ENCODE peak calls at places on chromosomes 16 and 17, in ten cellular contexts. I is cardiac muscle cell, P is endothelial cell, Y is hepatocyte, B is AG10803, X is HFF-Myc, W is astrocyte of the spinal cord, C is GM06990, T is MM.1S, V is body of pancreas. D is an unnamed sample.

GRCh38 chr16:24975428-24975889 is 39.7 kb downstream of the ARHGAP17 start:
- DNase-seq in I (peak), P (no peak), Y (peak), B (peak), X (no peak), W (no peak), C (peak), T (no peak), V (no peak), D (no peak)

GRCh38 chr16:85031451-85031850 is 3.9 kb downstream of the KIAA0513 start:
- DNase-seq in I (no peak), P (no peak), Y (no peak), B (no peak), X (no peak), W (no peak), C (no peak), T (no peak), V (no peak), D (no peak)

GRCh38 chr16:84532299-84532724 is 27.9 kb upstream of the MEAK7 start:
- DNase-seq in I (peak), P (peak), Y (peak), B (peak), X (peak), W (peak), C (no peak), T (no peak), V (peak), D (peak)

GRCh38 chr16:69365901-69366300 is 14.3 kb upstream of the TMED6 start:
- DNase-seq in I (no peak), P (no peak), Y (no peak), B (no peak), X (no peak), W (no peak), C (no peak), T (no peak), V (no peak), D (no peak)

GRCh38 chr16:17972460-17972943 is 364.0 kb downstream of the NPIPA8 start:
- DNase-seq in I (no peak), P (no peak), Y (no peak), B (peak), X (no peak), W (no peak), C (no peak), T (no peak), V (no peak), D (no peak)

GRCh38 chr16:81224836-81225235 is 13.7 kb upstream of the BCO1 start:
- DNase-seq in I (no peak), P (no peak), Y (no peak), B (no peak), X (no peak), W (no peak), C (no peak), T (no peak), V (no peak), D (no peak)

GRCh38 chr17:79294459-79295071 is 219.9 kb downstream of the ENGASE start:
- DNase-seq in I (peak), P (peak), Y (peak), B (peak), X (peak), W (peak), C (peak), T (peak), V (peak), D (peak)

GRCh38 chr16:24851700-24852099 is 5.9 kb downstream of the SLC5A11 start:
- DNase-seq in I (peak), P (no peak), Y (no peak), B (no peak), X (no peak), W (peak), C (no peak), T (no peak), V (no peak), D (no peak)

GRCh38 chr17:77402159-77402731 is 261.5 kb downstream of the SEC14L1 start:
- DNase-seq in I (no peak), P (no peak), Y (no peak), B (no peak), X (no peak), W (no peak), C (no peak), T (no peak), V (no peak), D (no peak)

GRCh38 chr17:75869282-75870141 is 8.9 kb downstream of the TRIM47 start:
- DNase-seq in I (peak), P (no peak), Y (no peak), B (peak), X (no peak), W (peak), C (no peak), T (no peak), V (no peak), D (no peak)

GRCh38 chr16:28267356-28267755 is 25.0 kb upstream of the SBK1 start:
- DNase-seq in I (no peak), P (no peak), Y (no peak), B (no peak), X (no peak), W (no peak), C (no peak), T (no peak), V (no peak), D (no peak)

GRCh38 chr16:69073181-69073669 is 32.2 kb upstream of the HAS3 start:
- DNase-seq in I (peak), P (no peak), Y (peak), B (peak), X (peak), W (peak), C (no peak), T (no peak), V (no peak), D (no peak)

GRCh38 chr16:25100511-25100910 is 11.0 kb upstream of the LCMT1 start:
- DNase-seq in I (no peak), P (no peak), Y (no peak), B (no peak), X (no peak), W (no peak), C (no peak), T (no peak), V (no peak), D (no peak)

GRCh38 chr16:30010817-30011504 is at the start of gene DOC2A:
- DNase-seq in I (no peak), P (peak), Y (peak), B (no peak), X (no peak), W (no peak), C (no peak), T (no peak), V (no peak), D (peak)

GRCh38 chr16:78127130-78127529 is 27.7 kb downstream of the WWOX start:
- DNase-seq in I (peak), P (no peak), Y (no peak), B (peak), X (no peak), W (peak), C (no peak), T (no peak), V (no peak), D (no peak)

GRCh38 chr17:80261159-80261894 is 675 bp downstream of the RNF213 start:
- DNase-seq in I (peak), P (peak), Y (peak), B (peak), X (peak), W (peak), C (peak), T (peak), V (peak), D (peak)

GRCh38 chr16:68128577-68129305 is 43.6 kb downstream of the NFATC3 start:
- DNase-seq in I (peak), P (no peak), Y (no peak), B (peak), X (no peak), W (peak), C (no peak), T (no peak), V (no peak), D (no peak)

GRCh38 chr16:8644513-8645140 is 23.1 kb downstream of the METTL22 start:
- DNase-seq in I (no peak), P (no peak), Y (no peak), B (no peak), X (no peak), W (no peak), C (no peak), T (no peak), V (no peak), D (no peak)
- TF ChIP-seq CTCF in I (no peak), P (no peak), Y (no peak), B (no peak), X (no peak), W (no peak), C (no peak), T (no peak), V (no peak), D (no peak)

GRCh38 chr17:82713015-82713723 is 3.3 kb upstream of the FN3KRP start:
- DNase-seq in I (no peak), P (no peak), Y (no peak), B (no peak), X (no peak), W (no peak), C (no peak), T (no peak), V (no peak), D (no peak)
- TF ChIP-seq CTCF in I (no peak), P (no peak), Y (no peak), B (no peak), X (no peak), W (no peak), C (no peak), T (no peak), V (no peak), D (no peak)

DNA sequence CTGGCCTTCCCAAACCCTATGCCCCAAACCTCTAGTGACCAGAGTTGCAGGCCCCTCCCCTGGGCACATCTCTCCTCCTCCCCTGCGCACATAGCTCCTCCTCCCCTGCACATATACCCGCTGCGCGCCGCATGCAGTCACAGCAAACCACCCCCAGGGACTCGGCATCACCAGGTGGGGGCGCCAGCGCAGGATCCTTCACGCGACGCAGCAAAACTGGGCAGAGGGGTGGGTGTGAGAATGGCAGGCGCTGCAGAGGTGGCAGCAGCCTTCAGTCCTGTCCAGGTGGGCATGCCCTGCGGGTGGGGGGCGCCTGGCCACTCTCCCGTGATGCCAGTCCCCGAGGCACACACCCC is 5.6 kb downstream of the CORO6 start:
- DNase-seq in I (peak), P (peak), Y (peak), B (peak), X (no peak), W (peak), C (peak), T (peak), V (peak), D (peak)
- TF ChIP-seq CTCF in I (peak), P (peak), Y (peak), B (peak), X (peak), W (peak), C (peak), T (peak), V (peak), D (peak)

GRCh38 chr16:58128721-58129096 is 472 bp downstream of the CFAP20 start:
- DNase-seq in I (no peak), P (peak), Y (peak), B (no peak), X (no peak), W (no peak), C (no peak), T (peak), V (peak), D (no peak)

GRCh38 chr16:58128181-58128631 is 975 bp downstream of the CFAP20 start:
- DNase-seq in I (no peak), P (no peak), Y (no peak), B (peak), X (no peak), W (no peak), C (no peak), T (peak), V (no peak), D (no peak)

GRCh38 chr16:58127033-58127556 is 2.1 kb downstream of the CFAP20 start:
- DNase-seq in I (peak), P (no peak), Y (no peak), B (peak), X (peak), W (peak), C (no peak), T (peak), V (peak), D (no peak)

GRCh38 chr16:58126451-58126968 is 2.7 kb downstream of the CFAP20 start:
- DNase-seq in I (no peak), P (no peak), Y (no peak), B (no peak), X (no peak), W (no peak), C (no peak), T (no peak), V (no peak), D (no peak)

GRCh38 chr16:58127634-58128033 is 1.5 kb downstream of the CFAP20 start:
- DNase-seq in I (no peak), P (no peak), Y (no peak), B (peak), X (no peak), W (no peak), C (no peak), T (no peak), V (no peak), D (no peak)
- TF ChIP-seq CTCF in I (peak), P (no peak), Y (no peak), B (peak), X (peak), W (peak), C (peak), T (peak), V (no peak), D (no peak)

GRCh38 chr16:83501481-83501880 is 306.3 kb upstream of the HSBP1 start:
- DNase-seq in I (no peak), P (no peak), Y (no peak), B (no peak), X (no peak), W (no peak), C (no peak), T (no peak), V (no peak), D (no peak)
- TF ChIP-seq CTCF in I (no peak), P (no peak), Y (no peak), B (no peak), X (no peak), W (no peak), C (no peak), T (no peak), V (no peak), D (no peak)

GRCh38 chr17:32610943-32611342 is 124.2 kb downstream of the CDK5R1 start:
- DNase-seq in I (no peak), P (no peak), Y (no peak), B (no peak), X (no peak), W (no peak), C (no peak), T (no peak), V (no peak), D (no peak)

GRCh38 chr17:32610027-32610650 is 123.3 kb downstream of the CDK5R1 start:
- DNase-seq in I (no peak), P (no peak), Y (no peak), B (no peak), X (no peak), W (no peak), C (no peak), T (no peak), V (no peak), D (no peak)

GRCh38 chr17:32604966-32605365 is 118.2 kb downstream of the CDK5R1 start:
- DNase-seq in I (no peak), P (no peak), Y (no peak), B (no peak), X (no peak), W (no peak), C (no peak), T (no peak), V (no peak), D (no peak)

GRCh38 chr17:32608267-32608666 is 121.5 kb downstream of the CDK5R1 start:
- DNase-seq in I (no peak), P (no peak), Y (no peak), B (no peak), X (no peak), W (no peak), C (no peak), T (no peak), V (no peak), D (no peak)

GRCh38 chr17:32609085-32609484 is 122.3 kb downstream of the CDK5R1 start:
- DNase-seq in I (no peak), P (no peak), Y (no peak), B (peak), X (no peak), W (peak), C (peak), T (peak), V (peak), D (no peak)
- TF ChIP-seq CTCF in I (no peak), P (no peak), Y (no peak), B (no peak), X (peak), W (peak), C (peak), T (peak), V (no peak), D (no peak)

DNA sequence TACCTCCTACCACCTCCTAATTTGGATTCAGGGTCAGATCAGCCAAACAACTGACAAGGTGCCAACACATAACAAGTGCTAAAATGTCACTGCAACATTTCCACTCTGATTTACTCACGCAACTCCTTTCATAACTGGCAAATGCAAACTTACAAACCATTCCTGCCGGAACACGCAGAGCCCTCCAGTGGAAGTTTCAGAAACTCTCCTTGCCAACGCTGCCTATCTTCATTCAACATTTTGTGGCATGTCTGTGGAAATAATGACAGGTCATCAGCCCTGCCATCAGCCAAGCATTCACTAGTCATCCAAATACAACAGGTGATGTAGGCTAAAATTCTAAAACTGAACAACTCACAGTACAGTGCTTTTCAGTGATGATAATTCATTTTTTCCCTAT is 37.7 kb upstream of the OR3A1 start:
- DNase-seq in I (no peak), P (no peak), Y (no peak), B (no peak), X (no peak), W (no peak), C (no peak), T (no peak), V (no peak), D (no peak)
- TF ChIP-seq CTCF in I (no peak), P (no peak), Y (no peak), B (no peak), X (no peak), W (no peak), C (no peak), T (no peak), V (no peak), D (peak)

GRCh38 chr17:37406635-37407455 is at the start of the genes ACACA and TADA2A:
- DNase-seq in I (peak), P (peak), Y (peak), B (peak), X (peak), W (peak), C (peak), T (peak), V (peak), D (peak)
- TF ChIP-seq CTCF in I (no peak), P (no peak), Y (no peak), B (no peak), X (no peak), W (no peak), C (no peak), T (no peak), V (no peak), D (no peak)

GRCh38 chr17:49580981-49581644 is 5.4 kb downstream of the NXPH3 start:
- DNase-seq in I (no peak), P (no peak), Y (no peak), B (no peak), X (no peak), W (no peak), C (no peak), T (no peak), V (no peak), D (peak)
- TF ChIP-seq CTCF in I (no peak), P (no peak), Y (no peak), B (no peak), X (no peak), W (no peak), C (no peak), T (no peak), V (no peak), D (no peak)